ENCODE peak calls at places on chromosomes 4 and X, in ten cellular contexts. One of them, this sample, is unnamed.

GRCh38 chr4:177302371-177303100 is 7.1 kb upstream of the NEIL3 start:
- DNase-seq in H1: no peak
- DNase-seq in HepG2: no peak
- DNase-seq in mesendoderm: no peak
- DNase-seq in CD8-positive, alpha-beta memory T cell: no peak
- DNase-seq in ascending aorta: peak
- DNase-seq in mucosa of descending colon: no peak
- DNase-seq in lower leg skin: no peak
- DNase-seq in NB4: no peak
- DNase-seq in astrocyte of the spinal cord: no peak
- DNase-seq in this sample: no peak

GRCh38 chr4:4619821-4620220 is 78.0 kb upstream of the STX18 start:
- DNase-seq in H1: no peak
- DNase-seq in mesendoderm: no peak
- DNase-seq in astrocyte of the spinal cord: no peak
- DNase-seq in lower leg skin: no peak
- DNase-seq in NB4: no peak
- DNase-seq in HepG2: no peak
- DNase-seq in CD8-positive, alpha-beta memory T cell: no peak
- DNase-seq in mucosa of descending colon: no peak
- DNase-seq in ascending aorta: no peak
- DNase-seq in this sample: no peak

GRCh38 chr4:120921456-120922389 is 803 bp downstream of the PRDM5 start:
- DNase-seq in HepG2: no peak
- DNase-seq in mesendoderm: peak
- DNase-seq in mucosa of descending colon: peak
- DNase-seq in NB4: no peak
- DNase-seq in ascending aorta: peak
- DNase-seq in lower leg skin: peak
- DNase-seq in astrocyte of the spinal cord: peak
- DNase-seq in H1: peak
- DNase-seq in CD8-positive, alpha-beta memory T cell: peak
- DNase-seq in this sample: peak

GRCh38 chr4:5654791-5655190 is 53.6 kb downstream of the EVC2 start:
- DNase-seq in NB4: no peak
- DNase-seq in astrocyte of the spinal cord: no peak
- DNase-seq in mucosa of descending colon: no peak
- DNase-seq in H1: no peak
- DNase-seq in ascending aorta: no peak
- DNase-seq in CD8-positive, alpha-beta memory T cell: no peak
- DNase-seq in HepG2: no peak
- DNase-seq in mesendoderm: no peak
- DNase-seq in lower leg skin: no peak
- DNase-seq in this sample: no peak

GRCh38 chr4:3679851-3680311 is 86.3 kb upstream of the ADRA2C start:
- DNase-seq in CD8-positive, alpha-beta memory T cell: no peak
- DNase-seq in lower leg skin: no peak
- DNase-seq in HepG2: no peak
- DNase-seq in mucosa of descending colon: no peak
- DNase-seq in NB4: no peak
- DNase-seq in H1: no peak
- DNase-seq in mesendoderm: no peak
- DNase-seq in ascending aorta: no peak
- DNase-seq in astrocyte of the spinal cord: no peak
- DNase-seq in this sample: no peak

GRCh38 chr4:3911252-3911856 is 145.2 kb downstream of the ADRA2C start:
- DNase-seq in mesendoderm: no peak
- DNase-seq in H1: no peak
- DNase-seq in CD8-positive, alpha-beta memory T cell: no peak
- DNase-seq in lower leg skin: no peak
- DNase-seq in astrocyte of the spinal cord: no peak
- DNase-seq in NB4: no peak
- DNase-seq in mucosa of descending colon: no peak
- DNase-seq in HepG2: no peak
- DNase-seq in ascending aorta: no peak
- DNase-seq in this sample: no peak

GRCh38 chr4:113394730-113395530 is 345.5 kb downstream of the ANK2 start:
- DNase-seq in H1: no peak
- DNase-seq in mesendoderm: peak
- DNase-seq in ascending aorta: no peak
- DNase-seq in lower leg skin: peak
- DNase-seq in mucosa of descending colon: no peak
- DNase-seq in astrocyte of the spinal cord: peak
- DNase-seq in NB4: peak
- DNase-seq in HepG2: peak
- DNase-seq in CD8-positive, alpha-beta memory T cell: peak
- DNase-seq in this sample: peak

GRCh38 chrX:19883878-19884277 is 3.5 kb downstream of the SH3KBP1 start:
- DNase-seq in ascending aorta: no peak
- DNase-seq in mucosa of descending colon: no peak
- DNase-seq in H1: no peak
- DNase-seq in CD8-positive, alpha-beta memory T cell: no peak
- DNase-seq in HepG2: no peak
- DNase-seq in mesendoderm: no peak
- DNase-seq in lower leg skin: no peak
- DNase-seq in NB4: no peak
- DNase-seq in astrocyte of the spinal cord: no peak
- DNase-seq in this sample: no peak

GRCh38 chrX:81708506-81708905 is 506.6 kb downstream of the SH3BGRL start:
- DNase-seq in astrocyte of the spinal cord: no peak
- DNase-seq in H1: no peak
- DNase-seq in ascending aorta: no peak
- DNase-seq in lower leg skin: no peak
- DNase-seq in mesendoderm: no peak
- DNase-seq in NB4: peak
- DNase-seq in HepG2: no peak
- DNase-seq in CD8-positive, alpha-beta memory T cell: no peak
- DNase-seq in mucosa of descending colon: no peak
- DNase-seq in this sample: no peak

GRCh38 chr4:94695389-94695788 is 62.4 kb upstream of the BMPR1B start:
- DNase-seq in CD8-positive, alpha-beta memory T cell: no peak
- DNase-seq in mesendoderm: no peak
- DNase-seq in astrocyte of the spinal cord: no peak
- DNase-seq in ascending aorta: no peak
- DNase-seq in lower leg skin: no peak
- DNase-seq in NB4: no peak
- DNase-seq in H1: no peak
- DNase-seq in mucosa of descending colon: no peak
- DNase-seq in HepG2: no peak
- DNase-seq in this sample: no peak

GRCh38 chrX:104098151-104098808 is 14.0 kb upstream of the ZCCHC18 start:
- DNase-seq in mucosa of descending colon: no peak
- DNase-seq in lower leg skin: peak
- DNase-seq in ascending aorta: no peak
- DNase-seq in H1: no peak
- DNase-seq in HepG2: peak
- DNase-seq in NB4: peak
- DNase-seq in astrocyte of the spinal cord: peak
- DNase-seq in mesendoderm: peak
- DNase-seq in CD8-positive, alpha-beta memory T cell: peak
- DNase-seq in this sample: peak

GRCh38 chr4:5958199-5958735 is 60.0 kb downstream of the C4orf50 start:
- DNase-seq in CD8-positive, alpha-beta memory T cell: no peak
- DNase-seq in HepG2: no peak
- DNase-seq in mucosa of descending colon: no peak
- DNase-seq in NB4: no peak
- DNase-seq in astrocyte of the spinal cord: no peak
- DNase-seq in lower leg skin: no peak
- DNase-seq in mesendoderm: no peak
- DNase-seq in H1: no peak
- DNase-seq in ascending aorta: no peak
- DNase-seq in this sample: no peak

GRCh38 chrX:47629419-47630210 is at the start of gene CFP:
- DNase-seq in NB4: peak
- DNase-seq in H1: no peak
- DNase-seq in ascending aorta: no peak
- DNase-seq in mesendoderm: peak
- DNase-seq in CD8-positive, alpha-beta memory T cell: peak
- DNase-seq in astrocyte of the spinal cord: no peak
- DNase-seq in HepG2: no peak
- DNase-seq in mucosa of descending colon: no peak
- DNase-seq in lower leg skin: no peak
- DNase-seq in this sample: no peak
- H3K4me3 ChIP-seq in NB4: peak
- H3K4me3 ChIP-seq in H1: no peak
- H3K4me3 ChIP-seq in ascending aorta: no peak
- H3K4me3 ChIP-seq in mesendoderm: no peak
- H3K4me3 ChIP-seq in CD8-positive, alpha-beta memory T cell: peak
- H3K4me3 ChIP-seq in astrocyte of the spinal cord: no peak
- H3K4me3 ChIP-seq in HepG2: no peak
- H3K4me3 ChIP-seq in mucosa of descending colon: no peak
- H3K4me3 ChIP-seq in lower leg skin: no peak
- H3K4me3 ChIP-seq in this sample: no peak

GRCh38 chrX:55489315-55490009 is at the start of gene USP51:
- DNase-seq in lower leg skin: peak
- DNase-seq in H1: peak
- DNase-seq in ascending aorta: peak
- DNase-seq in NB4: peak
- DNase-seq in CD8-positive, alpha-beta memory T cell: peak
- DNase-seq in mucosa of descending colon: peak
- DNase-seq in HepG2: no peak
- DNase-seq in astrocyte of the spinal cord: peak
- DNase-seq in mesendoderm: peak
- DNase-seq in this sample: no peak

GRCh38 chrX:55488559-55489314 is 911 bp downstream of the USP51 start:
- DNase-seq in mucosa of descending colon: peak
- DNase-seq in mesendoderm: peak
- DNase-seq in H1: peak
- DNase-seq in astrocyte of the spinal cord: peak
- DNase-seq in ascending aorta: peak
- DNase-seq in HepG2: no peak
- DNase-seq in NB4: peak
- DNase-seq in CD8-positive, alpha-beta memory T cell: peak
- DNase-seq in lower leg skin: peak
- DNase-seq in this sample: no peak

GRCh38 chrX:55486736-55487135 is 2.9 kb downstream of the USP51 start:
- DNase-seq in mucosa of descending colon: no peak
- DNase-seq in HepG2: no peak
- DNase-seq in mesendoderm: no peak
- DNase-seq in lower leg skin: no peak
- DNase-seq in H1: no peak
- DNase-seq in CD8-positive, alpha-beta memory T cell: no peak
- DNase-seq in NB4: no peak
- DNase-seq in astrocyte of the spinal cord: no peak
- DNase-seq in ascending aorta: peak
- DNase-seq in this sample: no peak

GRCh38 chrX:55487143-55487542 is 2.5 kb downstream of the USP51 start:
- DNase-seq in lower leg skin: no peak
- DNase-seq in NB4: no peak
- DNase-seq in mucosa of descending colon: no peak
- DNase-seq in astrocyte of the spinal cord: no peak
- DNase-seq in CD8-positive, alpha-beta memory T cell: no peak
- DNase-seq in HepG2: no peak
- DNase-seq in mesendoderm: no peak
- DNase-seq in H1: no peak
- DNase-seq in ascending aorta: peak
- DNase-seq in this sample: no peak

GRCh38 chrX:55488268-55488558 is 1.4 kb downstream of the USP51 start:
- DNase-seq in mesendoderm: no peak
- DNase-seq in mucosa of descending colon: no peak
- DNase-seq in H1: no peak
- DNase-seq in ascending aorta: no peak
- DNase-seq in NB4: no peak
- DNase-seq in HepG2: no peak
- DNase-seq in CD8-positive, alpha-beta memory T cell: no peak
- DNase-seq in lower leg skin: no peak
- DNase-seq in astrocyte of the spinal cord: no peak
- DNase-seq in this sample: no peak
- H3K4me3 ChIP-seq in mesendoderm: peak
- H3K4me3 ChIP-seq in mucosa of descending colon: no peak
- H3K4me3 ChIP-seq in H1: peak
- H3K4me3 ChIP-seq in ascending aorta: peak
- H3K4me3 ChIP-seq in NB4: peak
- H3K4me3 ChIP-seq in HepG2: no peak
- H3K4me3 ChIP-seq in CD8-positive, alpha-beta memory T cell: no peak
- H3K4me3 ChIP-seq in lower leg skin: no peak
- H3K4me3 ChIP-seq in astrocyte of the spinal cord: peak
- H3K4me3 ChIP-seq in this sample: peak

DNA sequence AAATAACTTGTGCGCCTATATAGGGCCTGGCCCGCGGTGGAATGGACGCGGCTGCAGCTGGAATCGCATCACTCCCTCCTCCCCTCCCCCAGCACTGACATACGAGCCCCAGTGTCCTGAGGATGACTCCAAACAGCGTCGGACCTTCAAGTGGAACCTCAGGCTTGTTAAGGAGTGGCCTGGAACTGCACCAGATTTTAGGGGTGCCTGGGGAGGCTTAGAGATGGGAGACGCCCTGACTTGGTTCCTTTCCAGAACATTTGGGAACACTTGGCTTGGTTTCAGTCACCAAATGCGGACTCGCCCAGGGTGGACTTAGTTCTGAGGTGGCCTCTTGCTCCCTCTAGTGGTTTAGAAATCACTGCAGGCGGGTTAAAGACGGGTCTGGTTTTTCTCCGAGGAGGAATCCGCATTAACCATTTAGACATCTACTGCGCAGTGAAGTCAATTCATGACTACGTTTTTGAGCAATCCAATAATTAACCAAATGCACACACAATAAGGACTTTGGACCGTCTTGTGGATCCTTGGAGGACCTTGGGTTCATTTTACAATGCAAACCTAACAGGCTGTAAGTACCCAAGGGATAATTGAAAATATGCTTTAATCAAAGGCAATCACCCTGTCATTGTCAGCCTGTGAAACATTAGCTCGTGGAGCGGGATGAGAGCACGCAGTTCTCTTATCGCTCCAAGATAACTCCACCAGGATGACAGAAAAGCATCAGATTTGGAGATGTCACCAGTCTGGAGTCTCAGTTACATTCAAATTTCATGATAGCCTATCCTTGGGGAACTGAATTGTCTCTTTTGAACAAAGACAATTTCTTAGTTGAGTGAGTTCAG is 11.2 kb upstream of the PDGFRA start:
- DNase-seq in mucosa of descending colon: peak
- DNase-seq in CD8-positive, alpha-beta memory T cell: peak
- DNase-seq in HepG2: peak
- DNase-seq in ascending aorta: peak
- DNase-seq in H1: peak
- DNase-seq in mesendoderm: peak
- DNase-seq in NB4: peak
- DNase-seq in astrocyte of the spinal cord: peak
- DNase-seq in lower leg skin: peak
- DNase-seq in this sample: peak
- H3K4me3 ChIP-seq in mucosa of descending colon: no peak
- H3K4me3 ChIP-seq in CD8-positive, alpha-beta memory T cell: no peak
- H3K4me3 ChIP-seq in HepG2: no peak
- H3K4me3 ChIP-seq in ascending aorta: peak
- H3K4me3 ChIP-seq in H1: peak
- H3K4me3 ChIP-seq in mesendoderm: no peak
- H3K4me3 ChIP-seq in NB4: no peak
- H3K4me3 ChIP-seq in astrocyte of the spinal cord: peak
- H3K4me3 ChIP-seq in lower leg skin: no peak
- H3K4me3 ChIP-seq in this sample: peak

DNA sequence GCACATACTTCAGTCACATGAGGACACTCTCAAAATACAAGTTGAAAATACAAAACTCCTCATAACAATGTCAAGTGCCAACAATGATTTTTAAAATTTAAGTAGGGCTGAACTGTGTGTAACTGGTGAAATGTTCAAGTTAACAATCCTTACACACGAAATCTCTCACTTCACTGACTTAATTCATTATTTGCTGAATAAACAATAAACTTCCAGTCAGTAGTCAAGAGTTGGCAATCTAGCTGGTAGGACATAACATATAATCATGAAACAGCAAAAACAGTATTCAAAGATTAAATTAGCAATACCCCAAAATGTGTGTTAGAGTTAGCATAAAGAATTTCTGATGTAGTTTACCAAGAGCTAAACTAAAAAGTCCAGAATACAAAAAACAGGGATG is 1.9 kb upstream of the RAB33B start:
- DNase-seq in mesendoderm: no peak
- DNase-seq in ascending aorta: no peak
- DNase-seq in mucosa of descending colon: no peak
- DNase-seq in astrocyte of the spinal cord: no peak
- DNase-seq in H1: no peak
- DNase-seq in CD8-positive, alpha-beta memory T cell: no peak
- DNase-seq in HepG2: no peak
- DNase-seq in NB4: no peak
- DNase-seq in lower leg skin: no peak
- DNase-seq in this sample: no peak
- H3K4me3 ChIP-seq in mesendoderm: no peak
- H3K4me3 ChIP-seq in ascending aorta: peak
- H3K4me3 ChIP-seq in mucosa of descending colon: no peak
- H3K4me3 ChIP-seq in astrocyte of the spinal cord: no peak
- H3K4me3 ChIP-seq in H1: no peak
- H3K4me3 ChIP-seq in CD8-positive, alpha-beta memory T cell: no peak
- H3K4me3 ChIP-seq in HepG2: peak
- H3K4me3 ChIP-seq in NB4: peak
- H3K4me3 ChIP-seq in lower leg skin: no peak
- H3K4me3 ChIP-seq in this sample: peak